ENCODE peak calls at places on chromosome 21, in nine cellular contexts. One of them, this sample, is unnamed.
A peak's percentile ranks its signal among the peaks of the same experiment; 100 is the strongest.

GRCh38 chr21:39314155-39315027 is 959 bp upstream of the BRWD1 start:
- DNase-seq in CD8-positive, alpha-beta memory T cell: peak; percentile 24
- DNase-seq in endodermal cell: peak; percentile 87
- DNase-seq in CD4-positive, alpha-beta T cell: peak; percentile 37
- DNase-seq in mesendoderm: peak; percentile 79
- DNase-seq in K562: no peak
- DNase-seq in mammary epithelial cell: peak; percentile 67
- DNase-seq in lower lobe of right lung: peak; percentile 58
- DNase-seq in psoas muscle: peak; percentile 40
- DNase-seq in this sample: peak; percentile 84

GRCh38 chr21:32329776-32330175 is 31.1 kb downstream of the MRAP start:
- DNase-seq in CD4-positive, alpha-beta T cell: no peak
- DNase-seq in psoas muscle: no peak
- DNase-seq in mesendoderm: peak; percentile 61
- DNase-seq in CD8-positive, alpha-beta memory T cell: no peak
- DNase-seq in endodermal cell: peak; percentile 5
- DNase-seq in mammary epithelial cell: no peak
- DNase-seq in lower lobe of right lung: no peak
- DNase-seq in K562: no peak
- DNase-seq in this sample: no peak

GRCh38 chr21:44867999-44868700 is 5.3 kb downstream of the PTTG1IP start:
- DNase-seq in mammary epithelial cell: no peak
- DNase-seq in lower lobe of right lung: no peak
- DNase-seq in K562: no peak
- DNase-seq in endodermal cell: no peak
- DNase-seq in CD8-positive, alpha-beta memory T cell: peak; percentile 38
- DNase-seq in mesendoderm: no peak
- DNase-seq in psoas muscle: no peak
- DNase-seq in CD4-positive, alpha-beta T cell: peak; percentile 52
- DNase-seq in this sample: no peak

GRCh38 chr21:41326414-41327080 is 9.9 kb downstream of the FAM3B start:
- DNase-seq in CD8-positive, alpha-beta memory T cell: no peak
- DNase-seq in mesendoderm: no peak
- DNase-seq in psoas muscle: no peak
- DNase-seq in mammary epithelial cell: no peak
- DNase-seq in K562: no peak
- DNase-seq in CD4-positive, alpha-beta T cell: no peak
- DNase-seq in lower lobe of right lung: no peak
- DNase-seq in endodermal cell: no peak
- DNase-seq in this sample: no peak

GRCh38 chr21:36560933-36561575 is 81.1 kb upstream of the CLDN14 start:
- DNase-seq in endodermal cell: no peak
- DNase-seq in lower lobe of right lung: no peak
- DNase-seq in psoas muscle: no peak
- DNase-seq in mammary epithelial cell: no peak
- DNase-seq in mesendoderm: no peak
- DNase-seq in CD4-positive, alpha-beta T cell: no peak
- DNase-seq in CD8-positive, alpha-beta memory T cell: no peak
- DNase-seq in K562: no peak
- DNase-seq in this sample: no peak

GRCh38 chr21:46171996-46172862 is 12.0 kb downstream of the SPATC1L start:
- DNase-seq in CD8-positive, alpha-beta memory T cell: no peak
- DNase-seq in lower lobe of right lung: no peak
- DNase-seq in K562: peak; percentile 25
- DNase-seq in mesendoderm: no peak
- DNase-seq in CD4-positive, alpha-beta T cell: no peak
- DNase-seq in endodermal cell: no peak
- DNase-seq in psoas muscle: no peak
- DNase-seq in mammary epithelial cell: no peak
- DNase-seq in this sample: no peak

GRCh38 chr21:28338906-28339305 is 653.8 kb downstream of the LTN1 start:
- DNase-seq in CD8-positive, alpha-beta memory T cell: no peak
- DNase-seq in psoas muscle: no peak
- DNase-seq in endodermal cell: no peak
- DNase-seq in lower lobe of right lung: no peak
- DNase-seq in K562: no peak
- DNase-seq in CD4-positive, alpha-beta T cell: no peak
- DNase-seq in mesendoderm: no peak
- DNase-seq in mammary epithelial cell: no peak
- DNase-seq in this sample: no peak

GRCh38 chr21:9758888-9759287 is 762.5 kb upstream of the TPTE start:
- DNase-seq in mammary epithelial cell: no peak
- DNase-seq in CD4-positive, alpha-beta T cell: no peak
- DNase-seq in K562: no peak
- DNase-seq in psoas muscle: no peak
- DNase-seq in endodermal cell: no peak
- DNase-seq in mesendoderm: no peak
- DNase-seq in lower lobe of right lung: no peak
- DNase-seq in CD8-positive, alpha-beta memory T cell: no peak
- DNase-seq in this sample: no peak

GRCh38 chr21:44785620-44786344 is 15.8 kb downstream of the UBE2G2 start:
- DNase-seq in endodermal cell: peak; percentile 28
- DNase-seq in psoas muscle: no peak
- DNase-seq in CD4-positive, alpha-beta T cell: no peak
- DNase-seq in lower lobe of right lung: no peak
- DNase-seq in CD8-positive, alpha-beta memory T cell: no peak
- DNase-seq in mesendoderm: no peak
- DNase-seq in mammary epithelial cell: no peak
- DNase-seq in K562: no peak
- DNase-seq in this sample: no peak

GRCh38 chr21:28943631-28944030 is 49.0 kb downstream of the LTN1 start:
- DNase-seq in CD8-positive, alpha-beta memory T cell: no peak
- DNase-seq in lower lobe of right lung: no peak
- DNase-seq in psoas muscle: no peak
- DNase-seq in K562: no peak
- DNase-seq in CD4-positive, alpha-beta T cell: no peak
- DNase-seq in mesendoderm: no peak
- DNase-seq in mammary epithelial cell: no peak
- DNase-seq in endodermal cell: no peak
- DNase-seq in this sample: no peak

GRCh38 chr21:34995979-34996303 is 53.2 kb downstream of the RUNX1 start:
- DNase-seq in mesendoderm: no peak
- DNase-seq in lower lobe of right lung: no peak
- DNase-seq in mammary epithelial cell: peak; percentile 52
- DNase-seq in CD4-positive, alpha-beta T cell: no peak
- DNase-seq in CD8-positive, alpha-beta memory T cell: no peak
- DNase-seq in endodermal cell: no peak
- DNase-seq in psoas muscle: no peak
- DNase-seq in K562: no peak
- DNase-seq in this sample: no peak

GRCh38 chr21:31713973-31714740 is 17.8 kb downstream of the SCAF4 start:
- DNase-seq in lower lobe of right lung: no peak
- DNase-seq in CD8-positive, alpha-beta memory T cell: no peak
- DNase-seq in mesendoderm: no peak
- DNase-seq in K562: peak; percentile 76
- DNase-seq in mammary epithelial cell: no peak
- DNase-seq in CD4-positive, alpha-beta T cell: no peak
- DNase-seq in psoas muscle: no peak
- DNase-seq in endodermal cell: no peak
- DNase-seq in this sample: no peak

GRCh38 chr21:35316456-35316855 is 267.4 kb upstream of the RUNX1 start:
- DNase-seq in mesendoderm: no peak
- DNase-seq in K562: no peak
- DNase-seq in endodermal cell: no peak
- DNase-seq in CD4-positive, alpha-beta T cell: no peak
- DNase-seq in psoas muscle: no peak
- DNase-seq in CD8-positive, alpha-beta memory T cell: no peak
- DNase-seq in lower lobe of right lung: no peak
- DNase-seq in mammary epithelial cell: no peak
- DNase-seq in this sample: no peak

GRCh38 chr21:46127239-46128105 is 27.9 kb downstream of the FTCD start:
- DNase-seq in mammary epithelial cell: no peak
- DNase-seq in psoas muscle: peak; percentile 11
- DNase-seq in mesendoderm: no peak
- DNase-seq in CD8-positive, alpha-beta memory T cell: no peak
- DNase-seq in lower lobe of right lung: peak; percentile 40
- DNase-seq in K562: no peak
- DNase-seq in endodermal cell: peak; percentile 44
- DNase-seq in CD4-positive, alpha-beta T cell: no peak
- DNase-seq in this sample: no peak

GRCh38 chr21:43348801-43349261 is 78.1 kb downstream of the SIK1 start:
- DNase-seq in CD4-positive, alpha-beta T cell: no peak
- DNase-seq in K562: no peak
- DNase-seq in psoas muscle: no peak
- DNase-seq in mammary epithelial cell: no peak
- DNase-seq in CD8-positive, alpha-beta memory T cell: no peak
- DNase-seq in lower lobe of right lung: no peak
- DNase-seq in endodermal cell: no peak
- DNase-seq in mesendoderm: no peak
- DNase-seq in this sample: no peak
- H3K27ac ChIP-seq in CD4-positive, alpha-beta T cell: no peak overlapping the region
- H3K27ac ChIP-seq in K562: no peak overlapping the region
- H3K27ac ChIP-seq in psoas muscle: no peak overlapping the region
- H3K27ac ChIP-seq in mammary epithelial cell: peak overlapping the region; percentile 12
- H3K27ac ChIP-seq in CD8-positive, alpha-beta memory T cell: no peak overlapping the region
- H3K27ac ChIP-seq in lower lobe of right lung: peak overlapping the region; percentile 18
- H3K27ac ChIP-seq in endodermal cell: no peak overlapping the region
- H3K27ac ChIP-seq in mesendoderm: no peak overlapping the region
- H3K27ac ChIP-seq in this sample: no peak overlapping the region

DNA sequence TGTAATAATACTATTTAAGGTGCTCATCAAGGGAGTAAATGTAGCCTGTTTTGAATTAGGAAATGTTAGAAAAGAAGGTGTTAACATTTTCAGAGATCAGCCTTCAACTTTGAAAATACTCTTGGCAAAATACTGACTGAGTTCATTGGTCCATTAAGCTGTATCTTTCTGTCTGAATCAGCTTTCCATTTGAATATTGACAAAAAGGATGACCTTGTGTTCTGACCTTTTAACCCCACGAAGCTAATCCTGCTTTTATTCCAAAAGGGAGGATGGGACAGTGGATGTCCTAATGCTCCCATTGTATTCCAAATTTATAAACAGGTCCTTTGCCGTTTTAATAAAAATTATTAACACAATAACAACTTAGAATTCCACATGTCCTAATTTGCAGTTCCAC is 259.7 kb upstream of the NRIP1 start:
- DNase-seq in CD4-positive, alpha-beta T cell: no peak
- DNase-seq in mesendoderm: no peak
- DNase-seq in lower lobe of right lung: no peak
- DNase-seq in mammary epithelial cell: no peak
- DNase-seq in endodermal cell: no peak
- DNase-seq in CD8-positive, alpha-beta memory T cell: no peak
- DNase-seq in psoas muscle: no peak
- DNase-seq in K562: no peak
- DNase-seq in this sample: no peak
- H3K27ac ChIP-seq in CD4-positive, alpha-beta T cell: no peak overlapping the region
- H3K27ac ChIP-seq in mesendoderm: no peak overlapping the region
- H3K27ac ChIP-seq in lower lobe of right lung: no peak overlapping the region
- H3K27ac ChIP-seq in mammary epithelial cell: no peak overlapping the region
- H3K27ac ChIP-seq in endodermal cell: no peak overlapping the region
- H3K27ac ChIP-seq in CD8-positive, alpha-beta memory T cell: no peak overlapping the region
- H3K27ac ChIP-seq in psoas muscle: no peak overlapping the region
- H3K27ac ChIP-seq in K562: no peak overlapping the region
- H3K27ac ChIP-seq in this sample: no peak overlapping the region

GRCh38 chr21:22743085-22743484 is 1744.9 kb downstream of the NCAM2 start:
- DNase-seq in mammary epithelial cell: no peak
- DNase-seq in psoas muscle: no peak
- DNase-seq in K562: no peak
- DNase-seq in CD8-positive, alpha-beta memory T cell: no peak
- DNase-seq in lower lobe of right lung: no peak
- DNase-seq in endodermal cell: no peak
- DNase-seq in mesendoderm: peak; percentile 41
- DNase-seq in CD4-positive, alpha-beta T cell: no peak
- DNase-seq in this sample: no peak
- H3K27ac ChIP-seq in mammary epithelial cell: no peak overlapping the region
- H3K27ac ChIP-seq in psoas muscle: no peak overlapping the region
- H3K27ac ChIP-seq in K562: no peak overlapping the region
- H3K27ac ChIP-seq in CD8-positive, alpha-beta memory T cell: no peak overlapping the region
- H3K27ac ChIP-seq in lower lobe of right lung: no peak overlapping the region
- H3K27ac ChIP-seq in endodermal cell: no peak overlapping the region
- H3K27ac ChIP-seq in mesendoderm: no peak overlapping the region
- H3K27ac ChIP-seq in CD4-positive, alpha-beta T cell: no peak overlapping the region
- H3K27ac ChIP-seq in this sample: no peak overlapping the region

GRCh38 chr21:33452362-33452761 is 27.4 kb downstream of the TMEM50B start:
- DNase-seq in K562: no peak
- DNase-seq in psoas muscle: no peak
- DNase-seq in CD8-positive, alpha-beta memory T cell: no peak
- DNase-seq in lower lobe of right lung: no peak
- DNase-seq in mesendoderm: no peak
- DNase-seq in mammary epithelial cell: no peak
- DNase-seq in endodermal cell: no peak
- DNase-seq in CD4-positive, alpha-beta T cell: no peak
- DNase-seq in this sample: no peak
- H3K27ac ChIP-seq in K562: no peak overlapping the region
- H3K27ac ChIP-seq in psoas muscle: no peak overlapping the region
- H3K27ac ChIP-seq in CD8-positive, alpha-beta memory T cell: no peak overlapping the region
- H3K27ac ChIP-seq in lower lobe of right lung: no peak overlapping the region
- H3K27ac ChIP-seq in mesendoderm: no peak overlapping the region
- H3K27ac ChIP-seq in mammary epithelial cell: no peak overlapping the region
- H3K27ac ChIP-seq in endodermal cell: no peak overlapping the region
- H3K27ac ChIP-seq in CD4-positive, alpha-beta T cell: no peak overlapping the region
- H3K27ac ChIP-seq in this sample: no peak overlapping the region

GRCh38 chr21:38286739-38287426 is 30.1 kb downstream of the KCNJ15 start:
- DNase-seq in mesendoderm: no peak
- DNase-seq in CD8-positive, alpha-beta memory T cell: no peak
- DNase-seq in CD4-positive, alpha-beta T cell: no peak
- DNase-seq in psoas muscle: no peak
- DNase-seq in lower lobe of right lung: no peak
- DNase-seq in endodermal cell: no peak
- DNase-seq in mammary epithelial cell: no peak
- DNase-seq in K562: no peak
- DNase-seq in this sample: no peak
- H3K27ac ChIP-seq in mesendoderm: no peak overlapping the region
- H3K27ac ChIP-seq in CD8-positive, alpha-beta memory T cell: no peak overlapping the region
- H3K27ac ChIP-seq in CD4-positive, alpha-beta T cell: no peak overlapping the region
- H3K27ac ChIP-seq in psoas muscle: no peak overlapping the region
- H3K27ac ChIP-seq in lower lobe of right lung: no peak overlapping the region
- H3K27ac ChIP-seq in endodermal cell: no peak overlapping the region
- H3K27ac ChIP-seq in mammary epithelial cell: no peak overlapping the region
- H3K27ac ChIP-seq in K562: no peak overlapping the region
- H3K27ac ChIP-seq in this sample: no peak overlapping the region

This sample was measured in caudate nucleus.